ENCODE peak calls at places on chromosome 20, in four cellular contexts. V, Z, U and A are unnamed samples.

GRCh38 chr20:57552471-57552870 is 8.4 kb upstream of the PCK1 start:
- DNase-seq in Z (no peak), V (no peak), U (no peak), A (no peak)

GRCh38 chr20:41983159-41983558 is 365.0 kb upstream of the CHD6 start:
- DNase-seq in U (no peak), V (no peak), Z (no peak), A (no peak)

GRCh38 chr20:10522328-10522727 is 87.2 kb downstream of the SLX4IP start:
- DNase-seq in U (no peak), Z (no peak), V (no peak), A (no peak)

GRCh38 chr20:48648482-48649051 is 179.2 kb downstream of the PREX1 start:
- DNase-seq in Z (no peak), V (peak; percentile 59), U (no peak), A (no peak)

GRCh38 chr20:60512436-60512835 is 554.2 kb downstream of the CDH26 start:
- DNase-seq in Z (peak; percentile 64), V (no peak), U (no peak), A (peak; percentile 59)

GRCh38 chr20:51946581-51946980 is 144.3 kb upstream of the SALL4 start:
- DNase-seq in V (no peak), U (no peak), Z (no peak), A (peak; percentile 12)

GRCh38 chr20:58246346-58246745 is 17.9 kb upstream of the ANKRD60 start:
- DNase-seq in Z (peak; percentile 17), U (no peak), V (no peak), A (no peak)

GRCh38 chr20:56222201-56222600 is 26.3 kb upstream of the MC3R start:
- DNase-seq in Z (no peak), V (no peak), U (no peak), A (peak; percentile 57)

GRCh38 chr20:17859616-17860232 is 108.9 kb downstream of the SNX5 start:
- DNase-seq in Z (no peak), U (no peak), V (peak; percentile 44), A (no peak)

GRCh38 chr20:59787186-59787890 is 146.1 kb downstream of the SYCP2 start:
- DNase-seq in U (no peak), Z (no peak), V (no peak), A (no peak)

GRCh38 chr20:5030348-5031205 is 29.3 kb upstream of the SLC23A2 start:
- DNase-seq in U (no peak), Z (no peak), V (no peak), A (no peak)

GRCh38 chr20:3446779-3447178 is 24.0 kb upstream of the ATRN start:
- DNase-seq in V (no peak), U (no peak), Z (no peak), A (no peak)

DNA sequence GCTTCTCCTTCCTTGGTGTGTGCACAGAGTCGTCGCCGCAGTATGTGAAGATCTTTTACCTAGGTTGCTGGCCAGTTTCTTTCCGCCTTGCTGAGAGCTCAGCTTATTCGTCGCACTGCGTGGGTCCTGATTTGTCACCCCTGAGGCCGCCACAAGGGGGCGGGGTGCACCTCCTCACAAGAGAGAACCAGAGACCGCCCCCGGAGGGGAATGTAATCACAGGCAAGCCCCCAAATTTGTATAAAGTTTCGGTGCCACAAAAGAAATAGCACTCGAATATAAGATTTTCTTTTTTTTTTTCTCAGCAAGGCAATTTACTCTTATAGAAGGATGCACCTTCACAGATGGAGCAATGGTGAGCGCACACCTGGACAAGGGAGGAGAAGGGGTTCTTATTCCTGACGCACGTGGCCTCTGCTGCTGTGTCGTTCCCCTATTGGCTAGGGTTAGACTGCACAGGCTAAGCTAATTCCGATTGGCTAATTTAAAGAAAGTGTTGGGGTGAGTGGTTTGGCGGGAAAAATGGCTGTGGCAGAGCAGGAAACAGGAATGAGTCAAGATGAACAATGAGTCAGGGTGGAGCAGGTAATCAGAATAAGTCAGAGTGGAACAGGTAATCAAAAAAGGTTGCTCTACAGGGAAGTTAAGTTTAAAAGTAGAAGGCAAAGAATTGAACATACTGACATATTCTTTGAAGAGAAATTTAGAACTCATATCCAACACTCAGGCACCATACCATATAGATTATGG is 19.5 kb downstream of the NCOA3 start:
- DNase-seq in U (no peak), V (no peak), Z (no peak), A (no peak)
- TF ChIP-seq CTCF in U (no peak), V (peak; percentile 23), Z (no peak), A (no peak)

GRCh38 chr20:16243470-16243869 is 329.8 kb downstream of the KIF16B start:
- DNase-seq in Z (no peak), V (no peak), U (no peak), A (no peak)
- H3K4me3 ChIP-seq in Z (no peak overlapping the region), V (no peak overlapping the region), U (no peak overlapping the region), A (no peak overlapping the region)

GRCh38 chr20:19802492-19803158 is 44.6 kb downstream of the RIN2 start:
- DNase-seq in V (no peak), Z (peak; percentile 44), U (no peak), A (no peak)
- TF ChIP-seq CTCF in V (peak; percentile 48), Z (no peak), U (peak; percentile 23), A (no peak)

GRCh38 chr20:31566332-31566657 is 38.8 kb upstream of the ID1 start:
- DNase-seq in Z (no peak), U (no peak), V (no peak), A (no peak)
- H3K4me3 ChIP-seq in Z (no peak overlapping the region), U (no peak overlapping the region), V (no peak overlapping the region), A (no peak overlapping the region)

GRCh38 chr20:40218971-40219370 is 470.1 kb downstream of the MAFB start:
- DNase-seq in V (no peak), Z (no peak), U (no peak), A (no peak)

GRCh38 chr20:40223818-40224217 is 465.2 kb downstream of the MAFB start:
- DNase-seq in V (no peak), Z (no peak), U (no peak), A (no peak)

DNA sequence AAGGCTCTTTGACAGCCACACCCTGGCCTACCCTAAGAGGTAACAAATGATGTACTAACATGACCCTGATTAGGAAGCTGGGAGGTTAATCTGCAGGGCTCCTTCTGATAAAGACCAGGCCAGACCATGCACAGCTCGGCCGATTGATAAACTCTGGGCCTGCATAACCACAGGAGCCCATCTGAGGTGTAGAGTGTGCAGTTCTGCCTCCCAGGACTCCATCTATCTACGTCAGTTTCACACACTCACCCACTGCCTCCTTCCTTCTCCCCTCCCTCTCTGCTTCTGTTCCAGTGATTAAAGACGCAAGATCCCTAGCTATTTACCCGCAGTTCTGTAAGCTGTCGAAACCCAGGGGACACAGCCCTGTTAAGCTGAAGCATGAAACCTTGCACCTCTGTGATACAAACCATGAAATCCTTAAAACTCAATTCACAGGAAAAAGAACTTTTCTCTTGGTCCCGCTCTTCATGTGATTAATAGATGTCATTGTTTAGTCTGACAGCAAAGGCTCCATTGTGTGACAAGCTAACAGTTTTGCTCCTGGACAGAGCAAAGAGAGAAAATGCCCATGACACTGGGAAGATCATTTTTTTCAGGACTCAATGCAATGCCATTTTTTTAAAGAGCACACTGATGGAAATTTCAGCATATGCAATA is 470.6 kb downstream of the MAFB start:
- DNase-seq in V (no peak), Z (no peak), U (no peak), A (no peak)
- TF ChIP-seq CTCF in V (no peak), Z (no peak), U (no peak), A (no peak)

GRCh38 chr20:32582659-32583580 is 2.2 kb downstream of the NOL4L start:
- DNase-seq in U (no peak), Z (no peak), V (peak; percentile 25), A (no peak)
- H3K4me3 ChIP-seq in U (peak overlapping the region; percentile 69), Z (no peak overlapping the region), V (peak overlapping the region; percentile 75), A (no peak overlapping the region)

GRCh38 chr20:23161968-23162696 is 76.0 kb upstream of the CD93 start:
- DNase-seq in V (peak; percentile 85), Z (peak; percentile 71), U (peak; percentile 89), A (peak; percentile 95)
- TF ChIP-seq CTCF in V (no peak), Z (no peak), U (no peak), A (no peak)